ENCODE peak calls at places on chromosomes 3 and 15, in eight cellular contexts. S, L, D, A, C, P, B and I are unnamed samples.

GRCh38 chr3:152183473-152183872 is 85.3 kb upstream of the MBNL1 start:
- DNase-seq in B (peak; percentile 82), C (peak; percentile 62), A (peak; percentile 63), S (peak; percentile 0), P (peak; percentile 35), L (no peak), D (peak; percentile 28), I (peak; percentile 49)

GRCh38 chr3:71652786-71653419 is 69.4 kb upstream of the FOXP1 start:
- DNase-seq in A (peak; percentile 41), D (no peak), L (peak; percentile 61), B (peak; percentile 38), S (no peak), C (peak; percentile 38), P (peak; percentile 5), I (peak; percentile 65)

GRCh38 chr15:71586463-71586862 is 223.9 kb upstream of the NR2E3 start:
- DNase-seq in C (no peak), S (no peak), B (no peak), L (no peak), A (no peak), P (no peak), D (no peak), I (no peak)

GRCh38 chr3:108605491-108605890 is 16.0 kb downstream of the DZIP3 start:
- DNase-seq in L (no peak), S (no peak), A (no peak), P (no peak), D (no peak), C (no peak), B (no peak), I (no peak)

GRCh38 chr3:129577356-129577755 is 29.1 kb downstream of the PLXND1 start:
- DNase-seq in C (no peak), P (no peak), A (peak; percentile 62), D (no peak), L (no peak), S (no peak), B (no peak), I (no peak)

GRCh38 chr3:138923531-138923994 is 23.4 kb downstream of the FOXL2 start:
- DNase-seq in P (peak; percentile 81), L (peak; percentile 90), B (peak; percentile 93), C (peak; percentile 84), D (peak; percentile 90), A (peak; percentile 46), S (no peak), I (peak; percentile 59)

GRCh38 chr3:146093928-146094327 is 67.1 kb downstream of the PLOD2 start:
- DNase-seq in A (no peak), B (no peak), S (no peak), L (no peak), P (no peak), D (no peak), C (no peak), I (no peak)

GRCh38 chr3:24496529-24497482 is 2.2 kb upstream of the THRB start:
- DNase-seq in A (no peak), S (peak; percentile 1), D (peak; percentile 64), L (peak; percentile 90), C (peak; percentile 80), B (no peak), P (no peak), I (no peak)

GRCh38 chr15:79629687-79630086 is 197.6 kb downstream of the MINAR1 start:
- DNase-seq in A (no peak), L (no peak), D (no peak), S (no peak), B (no peak), P (no peak), C (no peak), I (no peak)

GRCh38 chr3:110568246-110568645 is 503.4 kb upstream of the NECTIN3 start:
- DNase-seq in S (no peak), C (peak; percentile 23), P (no peak), B (no peak), L (no peak), D (no peak), A (no peak), I (no peak)

GRCh38 chr15:89647191-89647851 is 7.9 kb downstream of the KIF7 start:
- DNase-seq in D (peak; percentile 95), A (peak; percentile 33), L (peak; percentile 79), B (peak; percentile 83), P (peak; percentile 73), S (no peak), C (peak; percentile 73), I (peak; percentile 36)

GRCh38 chr3:33481018-33481621 is 40.9 kb upstream of the UBP1 start:
- DNase-seq in P (no peak), A (no peak), C (peak; percentile 10), B (no peak), S (no peak), D (no peak), L (no peak), I (no peak)

GRCh38 chr15:95793226-95793625 is 537.3 kb upstream of the NR2F2 start:
- DNase-seq in A (no peak), P (no peak), L (no peak), B (no peak), D (no peak), C (no peak), S (no peak), I (no peak)